ENCODE peak calls at places on chromosome 2, in four cellular contexts. One of them, this sample, is unnamed.

GRCh38 chr2:119683717-119684443 is 4.9 kb downstream of the TMEM177 start:
- DNase-seq in NCI-H524: no peak
- DNase-seq in neural crest cell: no peak
- DNase-seq in stromal cell of bone marrow: no peak
- DNase-seq in this sample: no peak

GRCh38 chr2:159613515-159614336 is 2.6 kb downstream of the BAZ2B start:
- DNase-seq in NCI-H524: peak
- DNase-seq in neural crest cell: no peak
- DNase-seq in stromal cell of bone marrow: no peak
- DNase-seq in this sample: no peak

GRCh38 chr2:110860620-110861019 is 128.2 kb downstream of the ACOXL start:
- DNase-seq in NCI-H524: no peak
- DNase-seq in neural crest cell: no peak
- DNase-seq in stromal cell of bone marrow: no peak
- DNase-seq in this sample: no peak

GRCh38 chr2:38147333-38148121 is 71.6 kb upstream of the CYP1B1 start:
- DNase-seq in NCI-H524: no peak
- DNase-seq in neural crest cell: no peak
- DNase-seq in stromal cell of bone marrow: no peak
- DNase-seq in this sample: no peak

GRCh38 chr2:234288974-234289455 is 207.9 kb downstream of the ARL4C start:
- DNase-seq in NCI-H524: peak
- DNase-seq in neural crest cell: peak
- DNase-seq in stromal cell of bone marrow: no peak
- DNase-seq in this sample: peak

GRCh38 chr2:106816974-106817373 is 69.0 kb downstream of the ST6GAL2 start:
- DNase-seq in NCI-H524: no peak
- DNase-seq in neural crest cell: no peak
- DNase-seq in stromal cell of bone marrow: no peak
- DNase-seq in this sample: no peak

GRCh38 chr2:19623488-19623887 is 265.1 kb upstream of the OSR1 start:
- DNase-seq in NCI-H524: no peak
- DNase-seq in neural crest cell: no peak
- DNase-seq in stromal cell of bone marrow: peak
- DNase-seq in this sample: no peak

GRCh38 chr2:105373895-105374401 is 24.9 kb downstream of the FHL2 start:
- DNase-seq in NCI-H524: no peak
- DNase-seq in neural crest cell: no peak
- DNase-seq in stromal cell of bone marrow: no peak
- DNase-seq in this sample: no peak

This sample was measured in D341Med.